ENCODE peak calls at places on chromosomes 5 and 9, in seven cellular contexts. L, I, V, J, H, O and E are unnamed samples.

GRCh38 chr9:72168075-72168474 is 18.8 kb downstream of the GDA start:
- DNase-seq in L (no peak), I (no peak), V (no peak), J (no peak), H (no peak), O (no peak), E (no peak)

GRCh38 chr5:112960316-112960715 is 16.3 kb upstream of the DCP2 start:
- DNase-seq in L (no peak), I (no peak), V (no peak), J (no peak), H (peak; percentile 11), O (no peak), E (no peak)

GRCh38 chr5:111756701-111757581 is at the start of gene NREP:
- DNase-seq in L (peak; percentile 75), I (peak; percentile 48), V (peak; percentile 90), J (peak; percentile 97), H (peak; percentile 99), O (peak; percentile 85), E (peak; percentile 91)

GRCh38 chr9:93172646-93173364 is 11.1 kb upstream of the WNK2 start:
- DNase-seq in L (no peak), I (no peak), V (no peak), J (no peak), H (no peak), O (no peak), E (peak; percentile 34)

GRCh38 chr9:21708225-21708624 is 94.2 kb upstream of the MTAP start:
- DNase-seq in L (no peak), I (no peak), V (no peak), J (no peak), H (no peak), O (no peak), E (no peak)

GRCh38 chr5:136162001-136162400 is 29.4 kb downstream of the SMAD5 start:
- DNase-seq in L (no peak), I (no peak), V (no peak), J (no peak), H (no peak), O (no peak), E (no peak)

GRCh38 chr5:158407801-158408200 is 548.9 kb upstream of the CLINT1 start:
- DNase-seq in L (no peak), I (no peak), V (no peak), J (peak; percentile 45), H (no peak), O (no peak), E (no peak)

GRCh38 chr5:29769474-29769873 is 1424.0 kb upstream of the CDH6 start:
- DNase-seq in L (no peak), I (no peak), V (no peak), J (no peak), H (no peak), O (no peak), E (no peak)

DNA sequence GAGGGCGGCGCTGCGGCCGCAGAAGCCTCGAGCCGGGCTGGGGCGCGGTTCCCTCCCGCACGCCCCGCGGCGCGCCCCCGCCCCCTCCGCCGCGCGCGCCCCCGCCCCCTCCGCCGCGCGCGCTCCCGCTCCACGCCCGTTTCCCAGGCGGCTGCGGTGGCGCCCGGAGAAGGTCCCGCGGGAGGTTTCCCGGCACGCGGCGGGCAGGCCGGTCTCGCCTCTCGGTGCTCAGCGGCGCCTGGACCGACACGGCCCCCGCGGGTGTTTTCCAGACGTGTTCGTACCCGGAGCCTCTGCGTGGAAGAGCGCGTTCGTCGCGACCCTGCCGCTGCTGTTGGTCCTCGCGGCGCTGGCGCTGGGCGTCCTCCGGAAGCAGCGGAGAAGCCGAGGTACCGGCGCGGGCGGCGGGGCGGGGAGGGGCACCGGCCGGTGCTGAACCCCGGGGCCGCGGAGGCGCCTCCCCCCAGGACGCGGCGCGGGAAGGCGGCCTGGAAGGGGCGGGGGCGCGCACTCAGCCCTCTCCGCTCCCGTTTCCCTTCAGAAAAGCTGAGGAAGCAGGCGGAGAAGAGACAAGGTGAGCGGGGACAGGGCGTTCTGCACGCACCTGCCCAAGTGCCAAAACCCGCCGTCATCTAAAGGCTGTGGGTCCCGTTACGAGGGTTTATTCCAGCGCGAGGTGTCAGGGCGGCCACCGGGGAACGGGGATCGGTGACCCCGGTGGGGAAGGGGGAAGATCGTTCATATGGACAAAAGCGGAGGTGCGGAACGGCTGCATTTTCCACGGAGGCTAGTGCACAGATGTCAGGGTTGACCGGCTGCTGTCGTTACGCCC is 13.1 kb downstream of the BTNL9 start:
- DNase-seq in L (no peak), I (no peak), V (peak; percentile 30), J (peak; percentile 8), H (no peak), O (no peak), E (no peak)
- H3K27me3 ChIP-seq in L (peaks cover 25% of the 10 kb centered on the region), I (peaks cover 86% of the 10 kb centered on the region), V (peaks cover 7% of the 10 kb centered on the region), J (peaks cover 77% of the 10 kb centered on the region), H (peaks cover 89% of the 10 kb centered on the region), O (peaks cover 25% of the 10 kb centered on the region), E (peaks cover 92% of the 10 kb centered on the region)

GRCh38 chr5:150624334-150625163 is 15.9 kb upstream of the SYNPO start:
- DNase-seq in L (no peak), I (no peak), V (no peak), J (peak; percentile 55), H (no peak), O (no peak), E (peak; percentile 41)

GRCh38 chr5:150621301-150621700 is 19.2 kb upstream of the SYNPO start:
- DNase-seq in L (no peak), I (no peak), V (no peak), J (no peak), H (no peak), O (no peak), E (no peak)

GRCh38 chr5:150623878-150624216 is 16.6 kb upstream of the SYNPO start:
- DNase-seq in L (no peak), I (no peak), V (no peak), J (no peak), H (no peak), O (no peak), E (no peak)

GRCh38 chr5:150623152-150623877 is 17.1 kb upstream of the SYNPO start:
- DNase-seq in L (no peak), I (no peak), V (no peak), J (no peak), H (no peak), O (no peak), E (no peak)

GRCh38 chr5:150622157-150622556 is 18.3 kb upstream of the SYNPO start:
- DNase-seq in L (no peak), I (no peak), V (no peak), J (peak; percentile 57), H (no peak), O (no peak), E (no peak)
- H3K27me3 ChIP-seq in L (no peaks in the 10 kb centered on the region), I (no peaks in the 10 kb centered on the region), V (no peaks in the 10 kb centered on the region), J (no peaks in the 10 kb centered on the region), H (no peaks in the 10 kb centered on the region), O (peaks cover 2% of the 10 kb centered on the region), E (no peaks in the 10 kb centered on the region)

GRCh38 chr5:961711-962240 is 46.8 kb upstream of the NKD2 start:
- DNase-seq in L (no peak), I (no peak), V (no peak), J (no peak), H (no peak), O (no peak), E (no peak)

GRCh38 chr5:962801-963200 is 45.8 kb upstream of the NKD2 start:
- DNase-seq in L (no peak), I (no peak), V (no peak), J (no peak), H (no peak), O (no peak), E (no peak)

GRCh38 chr5:963673-964531 is 44.7 kb upstream of the NKD2 start:
- DNase-seq in L (peak; percentile 70), I (no peak), V (peak; percentile 70), J (peak; percentile 97), H (peak; percentile 93), O (no peak), E (no peak)

GRCh38 chr5:962386-962785 is 46.2 kb upstream of the NKD2 start:
- DNase-seq in L (no peak), I (no peak), V (no peak), J (no peak), H (no peak), O (no peak), E (no peak)

GRCh38 chr5:963310-963672 is 45.3 kb upstream of the NKD2 start:
- DNase-seq in L (no peak), I (no peak), V (no peak), J (no peak), H (no peak), O (no peak), E (no peak)
- H3K27me3 ChIP-seq in L (peaks cover 51% of the 10 kb centered on the region), I (peaks cover 33% of the 10 kb centered on the region), V (no peaks in the 10 kb centered on the region), J (no peaks in the 10 kb centered on the region), H (peaks cover 77% of the 10 kb centered on the region), O (no peaks in the 10 kb centered on the region), E (no peaks in the 10 kb centered on the region)

DNA sequence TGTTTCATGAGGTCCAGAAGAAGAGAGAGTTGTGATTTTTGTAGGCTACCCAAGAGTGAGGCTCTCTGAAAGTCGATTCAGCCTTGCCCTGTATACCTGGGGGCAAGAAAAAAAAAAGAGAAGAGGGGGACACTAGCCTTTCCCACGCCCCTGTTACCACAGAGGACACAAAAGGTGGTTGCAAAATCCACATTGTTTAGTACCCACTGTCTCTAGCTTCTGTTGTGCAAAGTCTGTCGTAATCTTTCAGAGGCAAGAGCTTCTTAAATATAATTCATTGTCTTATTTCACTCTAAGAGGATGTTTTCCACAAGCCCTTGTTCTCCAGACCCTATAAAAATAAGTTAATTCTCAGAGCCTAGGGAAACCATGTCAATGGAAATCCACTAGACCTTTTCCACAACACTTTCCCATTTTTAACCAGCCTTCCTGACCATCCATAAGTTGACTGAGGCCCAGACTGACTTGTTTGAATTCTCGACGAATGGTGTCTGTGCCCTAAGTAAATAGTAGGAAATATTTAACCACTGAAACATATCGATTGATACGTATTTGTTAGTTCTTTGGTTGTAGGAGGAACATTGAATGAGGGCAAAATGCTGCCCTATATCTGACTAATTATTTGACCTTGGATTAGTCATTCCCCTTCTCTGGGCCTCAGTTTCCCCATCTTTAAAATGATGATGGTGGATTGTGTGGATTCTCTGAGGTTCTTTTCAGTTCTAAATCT is 182.7 kb downstream of the PAPPA start:
- DNase-seq in L (no peak), I (no peak), V (no peak), J (peak; percentile 75), H (peak; percentile 74), O (no peak), E (no peak)
- H3K27me3 ChIP-seq in L (no peaks in the 10 kb centered on the region), I (peaks cover 13% of the 10 kb centered on the region), V (no peaks in the 10 kb centered on the region), J (no peaks in the 10 kb centered on the region), H (no peaks in the 10 kb centered on the region), O (no peaks in the 10 kb centered on the region), E (peaks cover 24% of the 10 kb centered on the region)

GRCh38 chr9:133650026-133650425 is 13.9 kb downstream of the DBH start:
- DNase-seq in L (no peak), I (no peak), V (no peak), J (no peak), H (no peak), O (no peak), E (no peak)
- H3K27me3 ChIP-seq in L (peaks cover 24% of the 10 kb centered on the region), I (no peaks in the 10 kb centered on the region), V (no peaks in the 10 kb centered on the region), J (peaks cover 5% of the 10 kb centered on the region), H (peaks cover 92% of the 10 kb centered on the region), O (no peaks in the 10 kb centered on the region), E (peaks cover under 1% of the 10 kb centered on the region)

GRCh38 chr9:122232907-122233306 is 4.2 kb upstream of the LHX6 start:
- DNase-seq in L (no peak), I (no peak), V (no peak), J (no peak), H (no peak), O (no peak), E (no peak)
- H3K27me3 ChIP-seq in L (peaks cover 27% of the 10 kb centered on the region), I (peaks cover 35% of the 10 kb centered on the region), V (peaks cover 15% of the 10 kb centered on the region), J (peaks cover 67% of the 10 kb centered on the region), H (peaks cover 52% of the 10 kb centered on the region), O (peaks cover 15% of the 10 kb centered on the region), E (peaks cover 29% of the 10 kb centered on the region)

GRCh38 chr5:174428895-174429294 is 295.5 kb upstream of the MSX2 start:
- DNase-seq in L (no peak), I (no peak), V (no peak), J (no peak), H (no peak), O (no peak), E (no peak)
- H3K27me3 ChIP-seq in L (peaks cover 1% of the 10 kb centered on the region), I (peaks cover 4% of the 10 kb centered on the region), V (no peaks in the 10 kb centered on the region), J (no peaks in the 10 kb centered on the region), H (peaks cover 37% of the 10 kb centered on the region), O (no peaks in the 10 kb centered on the region), E (no peaks in the 10 kb centered on the region)

GRCh38 chr5:140013536-140013935 is 29.6 kb downstream of the NRG2 start:
- DNase-seq in L (no peak), I (no peak), V (no peak), J (no peak), H (no peak), O (no peak), E (no peak)
- H3K27me3 ChIP-seq in L (peaks cover 6% of the 10 kb centered on the region), I (peaks cover 8% of the 10 kb centered on the region), V (no peaks in the 10 kb centered on the region), J (no peaks in the 10 kb centered on the region), H (peaks cover 4% of the 10 kb centered on the region), O (no peaks in the 10 kb centered on the region), E (no peaks in the 10 kb centered on the region)